ENCODE peak calls at places on chromosome 21, in five cellular contexts. One of them, this sample, is unnamed.

GRCh38 chr21:33858672-33859372 is 56.8 kb downstream of the ATP5PO start:
- DNase-seq in NCI-H1417: no peak
- DNase-seq in MCF 10A: no peak
- DNase-seq in stimulated activated CD4-positive, alpha-beta T cell treated with anti-CD3 and anti-CD28 coated beads, TNF-alpha, amount 100 ng/mL, for 48 hours: no peak
- DNase-seq in left ventricle myocardium superior: no peak
- DNase-seq in this sample: no peak

GRCh38 chr21:28949318-28949717 is 43.4 kb downstream of the LTN1 start:
- DNase-seq in NCI-H1417: no peak
- DNase-seq in MCF 10A: no peak
- DNase-seq in stimulated activated CD4-positive, alpha-beta T cell treated with anti-CD3 and anti-CD28 coated beads, TNF-alpha, amount 100 ng/mL, for 48 hours: no peak
- DNase-seq in left ventricle myocardium superior: no peak
- DNase-seq in this sample: no peak

GRCh38 chr21:18114735-18115134 is 129.9 kb upstream of the CHODL start:
- DNase-seq in NCI-H1417: no peak
- DNase-seq in MCF 10A: no peak
- DNase-seq in stimulated activated CD4-positive, alpha-beta T cell treated with anti-CD3 and anti-CD28 coated beads, TNF-alpha, amount 100 ng/mL, for 48 hours: no peak
- DNase-seq in left ventricle myocardium superior: no peak
- DNase-seq in this sample: no peak

GRCh38 chr21:15682182-15682895 is 47.4 kb upstream of the USP25 start:
- DNase-seq in NCI-H1417: no peak
- DNase-seq in MCF 10A: peak
- DNase-seq in stimulated activated CD4-positive, alpha-beta T cell treated with anti-CD3 and anti-CD28 coated beads, TNF-alpha, amount 100 ng/mL, for 48 hours: no peak
- DNase-seq in left ventricle myocardium superior: no peak
- DNase-seq in this sample: no peak

GRCh38 chr21:33492571-33492970 is 1.1 kb upstream of the DNAJC28 start:
- DNase-seq in NCI-H1417: no peak
- DNase-seq in MCF 10A: peak
- DNase-seq in stimulated activated CD4-positive, alpha-beta T cell treated with anti-CD3 and anti-CD28 coated beads, TNF-alpha, amount 100 ng/mL, for 48 hours: no peak
- DNase-seq in left ventricle myocardium superior: no peak
- DNase-seq in this sample: no peak

GRCh38 chr21:33947451-33948095 is 32.0 kb upstream of the ATP5PO start:
- DNase-seq in NCI-H1417: peak
- DNase-seq in MCF 10A: peak
- DNase-seq in stimulated activated CD4-positive, alpha-beta T cell treated with anti-CD3 and anti-CD28 coated beads, TNF-alpha, amount 100 ng/mL, for 48 hours: peak
- DNase-seq in left ventricle myocardium superior: peak
- DNase-seq in this sample: no peak

GRCh38 chr21:36860736-36861594 is 105.5 kb downstream of the HLCS start:
- DNase-seq in NCI-H1417: no peak
- DNase-seq in MCF 10A: peak
- DNase-seq in stimulated activated CD4-positive, alpha-beta T cell treated with anti-CD3 and anti-CD28 coated beads, TNF-alpha, amount 100 ng/mL, for 48 hours: no peak
- DNase-seq in left ventricle myocardium superior: no peak
- DNase-seq in this sample: no peak

GRCh38 chr21:33011462-33011861 is 14.3 kb upstream of the OLIG2 start:
- DNase-seq in NCI-H1417: no peak
- DNase-seq in MCF 10A: peak
- DNase-seq in stimulated activated CD4-positive, alpha-beta T cell treated with anti-CD3 and anti-CD28 coated beads, TNF-alpha, amount 100 ng/mL, for 48 hours: no peak
- DNase-seq in left ventricle myocardium superior: no peak
- DNase-seq in this sample: no peak

GRCh38 chr21:41112740-41113692 is 54.9 kb upstream of the BACE2 start:
- DNase-seq in NCI-H1417: peak
- DNase-seq in MCF 10A: peak
- DNase-seq in stimulated activated CD4-positive, alpha-beta T cell treated with anti-CD3 and anti-CD28 coated beads, TNF-alpha, amount 100 ng/mL, for 48 hours: no peak
- DNase-seq in left ventricle myocardium superior: peak
- DNase-seq in this sample: no peak

GRCh38 chr21:43893536-43894205 is 28.6 kb downstream of the AGPAT3 start:
- DNase-seq in NCI-H1417: no peak
- DNase-seq in MCF 10A: no peak
- DNase-seq in stimulated activated CD4-positive, alpha-beta T cell treated with anti-CD3 and anti-CD28 coated beads, TNF-alpha, amount 100 ng/mL, for 48 hours: no peak
- DNase-seq in left ventricle myocardium superior: no peak
- DNase-seq in this sample: no peak

GRCh38 chr21:21813934-21814333 is 815.7 kb downstream of the NCAM2 start:
- DNase-seq in NCI-H1417: no peak
- DNase-seq in MCF 10A: no peak
- DNase-seq in stimulated activated CD4-positive, alpha-beta T cell treated with anti-CD3 and anti-CD28 coated beads, TNF-alpha, amount 100 ng/mL, for 48 hours: no peak
- DNase-seq in left ventricle myocardium superior: no peak
- DNase-seq in this sample: no peak

GRCh38 chr21:15558884-15559283 is 170.9 kb upstream of the USP25 start:
- DNase-seq in NCI-H1417: no peak
- DNase-seq in MCF 10A: no peak
- DNase-seq in stimulated activated CD4-positive, alpha-beta T cell treated with anti-CD3 and anti-CD28 coated beads, TNF-alpha, amount 100 ng/mL, for 48 hours: no peak
- DNase-seq in left ventricle myocardium superior: no peak
- DNase-seq in this sample: no peak

GRCh38 chr21:33325222-33326067 is 675 bp downstream of the IFNAR1 start:
- DNase-seq in NCI-H1417: peak
- DNase-seq in MCF 10A: peak
- DNase-seq in stimulated activated CD4-positive, alpha-beta T cell treated with anti-CD3 and anti-CD28 coated beads, TNF-alpha, amount 100 ng/mL, for 48 hours: peak
- DNase-seq in left ventricle myocardium superior: peak
- DNase-seq in this sample: peak

GRCh38 chr21:45140346-45140940 is 66.1 kb downstream of the ADARB1 start:
- DNase-seq in NCI-H1417: peak
- DNase-seq in MCF 10A: peak
- DNase-seq in stimulated activated CD4-positive, alpha-beta T cell treated with anti-CD3 and anti-CD28 coated beads, TNF-alpha, amount 100 ng/mL, for 48 hours: peak
- DNase-seq in left ventricle myocardium superior: peak
- DNase-seq in this sample: peak

GRCh38 chr21:29416268-29416667 is 117.5 kb downstream of the BACH1 start:
- DNase-seq in NCI-H1417: no peak
- DNase-seq in MCF 10A: no peak
- DNase-seq in stimulated activated CD4-positive, alpha-beta T cell treated with anti-CD3 and anti-CD28 coated beads, TNF-alpha, amount 100 ng/mL, for 48 hours: no peak
- DNase-seq in left ventricle myocardium superior: no peak
- DNase-seq in this sample: no peak

GRCh38 chr21:37088196-37088595 is 15.1 kb downstream of the TTC3 start:
- DNase-seq in NCI-H1417: no peak
- DNase-seq in MCF 10A: peak
- DNase-seq in stimulated activated CD4-positive, alpha-beta T cell treated with anti-CD3 and anti-CD28 coated beads, TNF-alpha, amount 100 ng/mL, for 48 hours: no peak
- DNase-seq in left ventricle myocardium superior: no peak
- DNase-seq in this sample: no peak